ENCODE peak calls at places on chromosomes 11 and 22, in ten cellular contexts. E is natural killer cell; I is COR-L47; O is stimulated activated CD4-positive, alpha-beta T cell treated with anti-CD3 and anti-CD28 coated beads, Interleukin-2, amount 100 ng/mL, for 4 hours; K is hypothalamus; V is heart left ventricle; U is NCI-H1417 treated with DMSO at 0.1 percent for 48 hours; C is activated T-cell treated with anti-CD3 and anti-CD28 coated beads for 48 hours; H is sciatic nerve; A is putamen. W is an unnamed sample.

GRCh38 chr11:1310772-1311468 is 1.5 kb upstream of the TOLLIP start:
- DNase-seq in E (no peak), I (no peak), O (no peak), K (no peak), V (no peak), U (no peak), C (peak; percentile 52), H (no peak), A (no peak), W (no peak)

GRCh38 chr22:19325296-19325950 is 33.9 kb upstream of the CLTCL1 start:
- DNase-seq in E (no peak), I (no peak), O (no peak), K (no peak), V (no peak), U (no peak), C (no peak), H (no peak), A (no peak), W (no peak)

GRCh38 chr22:50613291-50613981 is 12.8 kb downstream of the MAPK8IP2 start:
- DNase-seq in E (no peak), I (no peak), O (no peak), K (no peak), V (peak; percentile 48), U (no peak), C (no peak), H (no peak), A (no peak), W (no peak)

GRCh38 chr22:17563936-17564391 is 666 bp downstream of the SLC25A18 start:
- DNase-seq in E (no peak), I (no peak), O (no peak), K (peak; percentile 16), V (peak; percentile 32), U (no peak), C (no peak), H (no peak), A (peak; percentile 72), W (peak; percentile 53)

GRCh38 chr11:128463975-128464374 is 123.4 kb downstream of the ETS1 start:
- DNase-seq in E (no peak), I (no peak), O (no peak), K (no peak), V (no peak), U (no peak), C (no peak), H (no peak), A (no peak), W (no peak)

GRCh38 chr11:70751142-70751734 is 352.9 kb downstream of the CTTN start:
- DNase-seq in E (no peak), I (no peak), O (no peak), K (no peak), V (no peak), U (no peak), C (no peak), H (no peak), A (no peak), W (no peak)

GRCh38 chr11:69540118-69541000 is 58.9 kb downstream of the LINC01488 start:
- DNase-seq in E (no peak), I (no peak), O (no peak), K (peak; percentile 42), V (peak; percentile 66), U (no peak), C (no peak), H (peak; percentile 69), A (no peak), W (peak; percentile 59)

GRCh38 chr11:95650271-95650670 is 139.3 kb downstream of the FAM76B start:
- DNase-seq in E (no peak), I (no peak), O (no peak), K (no peak), V (no peak), U (no peak), C (no peak), H (no peak), A (no peak), W (no peak)

GRCh38 chr11:64453466-64453865 is 94.5 kb downstream of the RPS6KA4 start:
- DNase-seq in E (no peak), I (no peak), O (no peak), K (no peak), V (no peak), U (no peak), C (no peak), H (peak; percentile 30), A (no peak), W (no peak)

GRCh38 chr11:58562375-58562800 is 13.3 kb downstream of the LPXN start:
- DNase-seq in E (no peak), I (no peak), O (no peak), K (no peak), V (no peak), U (no peak), C (no peak), H (no peak), A (no peak), W (no peak)

GRCh38 chr11:86069408-86070086 is 663 bp upstream of the PICALM start:
- DNase-seq in E (no peak), I (peak; percentile 76), O (no peak), K (peak; percentile 52), V (peak; percentile 71), U (peak; percentile 61), C (no peak), H (no peak), A (peak; percentile 65), W (peak; percentile 31)

GRCh38 chr11:65136515-65137096 is 2.3 kb upstream of the SYVN1 start:
- DNase-seq in E (no peak), I (no peak), O (no peak), K (no peak), V (no peak), U (no peak), C (no peak), H (peak; percentile 34), A (no peak), W (no peak)

GRCh38 chr11:45021692-45022130 is 71.0 kb upstream of the TP53I11 start:
- DNase-seq in E (no peak), I (peak; percentile 65), O (no peak), K (no peak), V (peak; percentile 79), U (no peak), C (no peak), H (peak; percentile 87), A (no peak), W (peak; percentile 76)